ENCODE peak calls at places on chromosomes 3 and 15, in four cellular contexts. S, U, Q and B are unnamed samples.

GRCh38 chr3:69105320-69105719 is 17.1 kb downstream of the LMOD3 start:
- DNase-seq in S (no peak), U (no peak), Q (no peak), B (no peak)

GRCh38 chr15:89021224-89021623 is 67.0 kb upstream of the ABHD2 start:
- DNase-seq in S (no peak), U (no peak), Q (no peak), B (no peak)

GRCh38 chr3:72606005-72606800 is 242.0 kb downstream of the SHQ1 start:
- DNase-seq in S (no peak), U (no peak), Q (no peak), B (no peak)

GRCh38 chr3:39724233-39724846 is 85.1 kb upstream of the MYRIP start:
- DNase-seq in S (no peak), U (no peak), Q (no peak), B (no peak)

GRCh38 chr3:134910026-134910425 is 115.0 kb downstream of the EPHB1 start:
- DNase-seq in S (no peak), U (no peak), Q (no peak), B (no peak)

GRCh38 chr15:81595752-81596151 is 221.7 kb upstream of the TMC3 start:
- DNase-seq in S (no peak), U (no peak), Q (no peak), B (no peak)

GRCh38 chr3:53672987-53673386 is 173.2 kb downstream of the CHDH start:
- DNase-seq in S (no peak), U (no peak), Q (no peak), B (no peak)

GRCh38 chr3:178003756-178004155 is 532.5 kb upstream of the KCNMB2 start:
- DNase-seq in S (peak; percentile 74), U (peak; percentile 49), Q (no peak), B (no peak)

GRCh38 chr3:126267169-126267975 is 87.0 kb upstream of the ALDH1L1 start:
- DNase-seq in S (peak; percentile 93), U (peak; percentile 91), Q (no peak), B (no peak)

GRCh38 chr3:42071720-42072582 is 19.2 kb upstream of the TRAK1 start:
- DNase-seq in S (peak; percentile 52), U (peak; percentile 75), Q (no peak), B (peak; percentile 64)